ENCODE peak calls at places on chromosomes 12 and 14, in four cellular contexts. I is OCI-LY7, M is MM.1S, A is prostate gland. S is an unnamed sample.

GRCh38 chr12:130685850-130686249 is 30.2 kb downstream of the RIMBP2 start:
- DNase-seq in A (no peak), I (no peak), M (no peak), S (no peak)

GRCh38 chr14:61925043-61925442 is 162.8 kb downstream of the SNAPC1 start:
- DNase-seq in A (no peak), I (peak; percentile 43), M (no peak), S (peak; percentile 74)

GRCh38 chr12:124075836-124076235 is 102.8 kb downstream of the ZNF664 start:
- DNase-seq in M (no peak), A (no peak), I (no peak), S (no peak)

GRCh38 chr12:63752283-63752682 is 27.4 kb upstream of the RXYLT1 start:
- DNase-seq in A (no peak), I (no peak), M (peak; percentile 67), S (no peak)

GRCh38 chr12:102757154-102757873 is 159.7 kb downstream of the PAH start:
- DNase-seq in M (no peak), I (no peak), A (no peak), S (no peak)

GRCh38 chr14:69636051-69636639 is 24.7 kb downstream of the SUSD6 start:
- DNase-seq in I (peak; percentile 63), M (no peak), A (no peak), S (no peak)

GRCh38 chr12:131116437-131117117 is 162.9 kb downstream of the ADGRD1 start:
- DNase-seq in A (no peak), M (no peak), I (no peak), S (peak; percentile 72)

GRCh38 chr14:88479574-88479987 is 75.2 kb downstream of the PTPN21 start:
- DNase-seq in I (no peak), A (no peak), M (no peak), S (no peak)

GRCh38 chr12:108939594-108939993 is 59.7 kb downstream of the DAO start:
- DNase-seq in I (peak; percentile 76), M (peak; percentile 11), A (no peak), S (peak; percentile 69)

GRCh38 chr12:96824838-96825236 is 82.2 kb upstream of the NEDD1 start:
- DNase-seq in A (no peak), I (no peak), M (no peak), S (no peak)

GRCh38 chr14:94564381-94564780 is 3.1 kb downstream of the SERPINA4 start:
- DNase-seq in I (no peak), A (no peak), M (no peak), S (no peak)

GRCh38 chr12:98939350-98939749 is 294.3 kb downstream of the APAF1 start:
- DNase-seq in I (peak; percentile 14), A (no peak), M (peak; percentile 25), S (peak; percentile 75)

GRCh38 chr14:74663884-74664283 is 49.0 kb downstream of the AREL1 start:
- DNase-seq in I (no peak), M (no peak), A (no peak), S (no peak)

GRCh38 chr12:96988919-96989318 is 81.9 kb downstream of the NEDD1 start:
- DNase-seq in A (no peak), I (no peak), M (no peak), S (no peak)

GRCh38 chr12:29794869-29795268 is 11.1 kb upstream of the TMTC1 start:
- DNase-seq in M (no peak), I (no peak), A (peak; percentile 42), S (no peak)

GRCh38 chr14:49959822-49960408 is 67.0 kb downstream of the ARF6 start:
- DNase-seq in A (no peak), I (peak; percentile 96), M (no peak), S (no peak)

GRCh38 chr12:44369967-44370366 is 506.1 kb downstream of the NELL2 start:
- DNase-seq in A (no peak), M (no peak), I (no peak), S (no peak)

GRCh38 chr12:27652174-27652763 is 44.0 kb upstream of the REP15 start:
- DNase-seq in I (peak; percentile 69), M (peak; percentile 62), A (peak; percentile 78), S (peak; percentile 95)

GRCh38 chr14:91245029-91245428 is 525 bp upstream of the GPR68 start:
- DNase-seq in I (no peak), M (no peak), A (no peak), S (no peak)

GRCh38 chr12:1496162-1496925 is 98.0 kb downstream of the FBXL14 start:
- DNase-seq in M (no peak), I (no peak), A (peak; percentile 65), S (no peak)

GRCh38 chr12:120472521-120472920 is 3.0 kb upstream of the SRSF9 start:
- DNase-seq in A (no peak), M (no peak), I (no peak), S (no peak)

GRCh38 chr12:508795-509194 is 49.1 kb downstream of the B4GALNT3 start:
- DNase-seq in M (no peak), I (peak; percentile 91), A (peak; percentile 28), S (no peak)

DNA sequence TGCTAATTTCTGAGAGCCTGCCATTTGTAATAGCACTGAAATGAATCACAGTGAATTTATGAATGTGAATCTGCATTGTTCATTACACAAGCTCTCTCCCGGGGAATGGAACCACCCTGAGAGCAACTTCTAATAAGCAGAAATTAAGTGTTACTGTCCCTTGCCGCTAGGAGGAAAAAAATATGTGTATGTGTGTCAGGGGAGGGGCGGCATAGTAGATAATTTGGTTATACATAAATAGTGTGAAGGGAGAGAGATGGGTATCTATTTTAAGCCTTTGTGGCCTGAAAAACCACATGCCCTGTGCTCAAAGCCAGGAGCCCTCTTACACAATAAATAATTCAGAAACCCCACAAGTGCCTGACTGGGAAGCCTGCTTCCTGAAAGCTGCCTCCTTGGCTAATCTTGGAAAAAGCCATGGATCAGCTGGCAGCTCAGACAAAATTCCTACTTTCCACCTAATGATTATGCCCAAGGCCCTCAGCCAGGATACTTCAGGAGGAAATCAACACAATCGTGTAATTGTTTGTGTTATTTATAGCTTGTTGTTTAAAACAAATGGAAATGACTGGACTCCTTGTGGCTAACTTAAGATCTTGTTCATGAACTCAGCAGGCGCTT is 366.2 kb upstream of the KITLG start:
- DNase-seq in M (peak; percentile 88), I (no peak), A (no peak), S (no peak)
- TF ChIP-seq CTCF in M (peak; percentile 51), I (no peak), A (no peak), S (no peak)

DNA sequence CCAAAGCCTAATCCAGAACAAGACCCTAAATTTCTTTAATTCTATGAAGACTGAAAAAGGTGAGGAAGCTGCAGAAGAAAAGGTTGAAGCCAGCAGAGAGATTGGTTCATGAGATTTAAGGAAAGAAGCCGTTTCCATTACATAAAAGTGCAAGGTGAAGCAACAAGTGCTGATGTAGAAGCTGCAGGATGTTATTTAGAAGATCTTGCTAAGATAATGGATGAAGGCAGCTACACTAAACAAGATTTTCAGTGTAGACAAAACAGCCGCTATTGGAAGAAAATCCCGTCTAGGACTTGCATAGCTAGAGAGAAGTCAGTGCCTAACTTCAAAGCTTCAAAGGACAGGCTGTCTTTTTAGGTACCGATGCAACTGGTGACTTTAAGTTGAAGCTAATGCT is 65.4 kb upstream of the AMIGO2 start:
- DNase-seq in I (no peak), A (no peak), M (no peak), S (no peak)
- H3K27ac ChIP-seq in I (no peak overlapping the region), A (no peak overlapping the region), M (no peak overlapping the region), S (no peak overlapping the region)

GRCh38 chr12:19893514-19893913 is 454.2 kb downstream of the AEBP2 start:
- DNase-seq in I (no peak), A (no peak), M (peak; percentile 58), S (peak; percentile 15)
- TF ChIP-seq CTCF in I (no peak), A (no peak), M (peak; percentile 45), S (peak; percentile 54)

GRCh38 chr12:93333828-93334227 is 43.9 kb upstream of the NUDT4 start:
- DNase-seq in I (no peak), A (no peak), M (no peak), S (no peak)

GRCh38 chr12:93339695-93340094 is 38.0 kb upstream of the NUDT4 start:
- DNase-seq in M (no peak), A (no peak), I (no peak), S (no peak)

GRCh38 chr12:93336344-93336743 is 41.4 kb upstream of the NUDT4 start:
- DNase-seq in A (no peak), I (no peak), M (no peak), S (peak; percentile 2)

GRCh38 chr12:93333054-93333453 is 44.7 kb upstream of the NUDT4 start:
- DNase-seq in M (no peak), I (no peak), A (no peak), S (no peak)

DNA sequence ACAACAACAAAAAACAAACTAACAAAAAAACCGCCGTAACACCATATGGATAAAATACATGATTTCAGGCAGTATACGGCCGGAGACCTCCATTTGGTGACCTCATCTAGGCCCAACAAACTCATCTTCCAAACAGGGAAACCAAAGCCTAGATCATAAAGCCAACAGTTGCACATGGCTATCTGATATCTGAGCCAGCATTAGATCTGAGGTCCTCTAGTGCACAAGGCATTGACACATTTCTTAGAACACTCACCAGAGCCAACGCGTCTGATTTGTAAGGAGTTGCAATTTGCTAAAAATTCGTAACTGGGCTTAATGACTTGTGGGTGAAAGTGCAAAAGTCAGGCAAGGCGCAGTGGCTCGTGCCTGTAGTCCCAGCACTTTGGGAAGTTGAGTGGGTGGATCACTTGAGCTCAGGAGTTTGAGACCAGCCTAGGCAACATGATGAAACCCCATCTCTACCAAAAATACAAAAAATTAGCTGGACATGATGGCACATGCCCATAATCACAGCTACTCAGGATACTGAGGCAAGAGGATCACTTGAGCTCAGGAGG is 42.0 kb upstream of the NUDT4 start:
- DNase-seq in M (no peak), A (no peak), I (no peak), S (no peak)
- H3K27ac ChIP-seq in M (no peak overlapping the region), A (no peak overlapping the region), I (no peak overlapping the region), S (no peak overlapping the region)

GRCh38 chr14:53327716-53328115 is 174.6 kb upstream of the DDHD1 start:
- DNase-seq in M (no peak), A (no peak), I (no peak), S (no peak)

GRCh38 chr14:53330441-53330840 is 177.3 kb upstream of the DDHD1 start:
- DNase-seq in M (no peak), A (no peak), I (no peak), S (no peak)

GRCh38 chr14:53331247-53331646 is 178.1 kb upstream of the DDHD1 start:
- DNase-seq in I (no peak), A (no peak), M (no peak), S (no peak)

GRCh38 chr14:53333809-53334208 is 180.7 kb upstream of the DDHD1 start:
- DNase-seq in M (no peak), I (no peak), A (no peak), S (no peak)

GRCh38 chr14:53331921-53332320 is 178.8 kb upstream of the DDHD1 start:
- DNase-seq in A (no peak), I (no peak), M (no peak), S (no peak)
- TF ChIP-seq CTCF in A (no peak), I (no peak), M (no peak), S (peak; percentile 46)

DNA sequence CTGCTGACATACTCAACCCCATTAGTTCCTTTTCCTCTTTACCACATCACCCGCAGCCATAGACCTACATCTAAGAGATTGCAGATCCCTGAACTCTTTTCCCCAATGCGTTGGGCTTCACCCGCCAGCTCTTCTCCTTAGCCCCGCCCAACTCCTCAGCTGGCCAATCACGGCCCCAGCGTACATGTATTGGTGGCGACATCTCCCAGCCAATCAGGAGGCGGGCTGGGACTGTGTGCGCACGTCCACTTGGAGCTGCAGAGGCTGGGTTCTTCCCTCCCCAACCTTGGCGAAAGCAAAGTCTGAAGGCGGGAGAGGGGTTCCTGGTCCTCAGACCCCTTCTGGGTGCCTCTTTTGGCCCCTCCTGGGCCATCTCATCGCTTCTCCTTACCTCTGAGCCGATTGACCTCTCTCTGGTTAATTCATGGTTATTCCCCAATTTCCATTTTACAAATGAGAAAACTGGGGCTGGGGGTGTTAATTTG is 11.0 kb downstream of the PDE1B start:
- DNase-seq in A (peak; percentile 73), I (peak; percentile 44), M (no peak), S (peak; percentile 97)
- H3K27ac ChIP-seq in A (no peak overlapping the region), I (no peak overlapping the region), M (no peak overlapping the region), S (no peak overlapping the region)

S was measured in GM23338.